ENCODE peak calls at places on chromosome 15, in six cellular contexts. T is activated CD4-positive, alpha-beta T cell treated with anti-CD3 and anti-CD28 coated beads for 24 hours; E is GM20000; P is AG20443; B is mucosa of gallbladder; D is left cardiac atrium. L is an unnamed sample.

GRCh38 chr15:59918994-59919951 is 84.8 kb upstream of the FOXB1 start:
- DNase-seq in T (peak), B (no peak), E (peak), D (no peak), P (peak), L (no peak)

GRCh38 chr15:25844981-25845680 is 18.0 kb downstream of the ATP10A start:
- DNase-seq in E (no peak), P (peak), B (no peak), T (no peak), D (no peak), L (no peak)

GRCh38 chr15:101807345-101807945 is 4.1 kb downstream of the OR4F6 start:
- DNase-seq in P (peak), E (no peak), D (no peak), B (no peak), T (no peak), L (no peak)

GRCh38 chr15:45123397-45123796 is 6.3 kb downstream of the DUOXA1 start:
- DNase-seq in P (no peak), B (no peak), T (no peak), D (no peak), E (no peak), L (no peak)

GRCh38 chr15:66004618-66005262 is 135.4 kb downstream of the RAB11A start:
- DNase-seq in P (peak), B (peak), E (peak), D (no peak), T (no peak), L (peak)

GRCh38 chr15:83582386-83582785 is 71.5 kb upstream of the ADAMTSL3 start:
- DNase-seq in T (no peak), D (no peak), E (no peak), P (no peak), B (no peak), L (no peak)

GRCh38 chr15:30990451-30991300 is 752 bp downstream of the MTMR10 start:
- DNase-seq in E (peak), T (no peak), B (no peak), D (no peak), P (peak), L (no peak)

GRCh38 chr15:41780266-41780665 is 6.0 kb downstream of the MAPKBP1 start:
- DNase-seq in D (no peak), P (no peak), B (no peak), E (no peak), T (no peak), L (no peak)

GRCh38 chr15:45645026-45645980 is 10.5 kb downstream of the SQOR start:
- DNase-seq in D (peak), P (peak), T (no peak), B (no peak), E (no peak), L (no peak)

GRCh38 chr15:68188647-68189046 is 16.5 kb downstream of the CALML4 start:
- DNase-seq in D (no peak), P (no peak), B (no peak), T (no peak), E (peak), L (no peak)

GRCh38 chr15:23954931-23955330 is 267.8 kb upstream of the NDN start:
- DNase-seq in E (no peak), P (no peak), B (no peak), T (no peak), D (no peak), L (peak)